ENCODE peak calls at places on chromosomes 13 and 19, in ten cellular contexts. A is GM12865, U is HFF-Myc, M is fibroblast of mammary gland, B is cardiac fibroblast, X is tibial nerve, E is fibroblast of the aortic adventitia, P is ovary, W is epithelial cell of esophagus, Y is heart right ventricle. R is an unnamed sample.

GRCh38 chr19:49749055-49749716 is 13.9 kb downstream of the TSKS start:
- DNase-seq in Y (no peak), M (peak), X (no peak), A (no peak), P (no peak), E (no peak), U (no peak), W (peak), B (peak), R (peak)

GRCh38 chr13:104584481-104584880 is 1518.3 kb upstream of the SLC10A2 start:
- DNase-seq in E (no peak), U (no peak), P (no peak), B (peak), Y (no peak), M (no peak), W (no peak), A (no peak), X (no peak), R (no peak)

GRCh38 chr13:50990540-50991506 is 81.2 kb downstream of the RNASEH2B start:
- DNase-seq in X (peak), A (no peak), W (no peak), P (peak), Y (peak), E (peak), B (peak), U (peak), M (peak), R (peak)

GRCh38 chr19:49684251-49684982 is 5.0 kb upstream of the ADM5 start:
- DNase-seq in B (no peak), E (no peak), A (peak), M (no peak), U (no peak), Y (no peak), W (no peak), X (no peak), P (peak), R (no peak)

GRCh38 chr13:74145249-74145970 is 11.2 kb upstream of the KLF12 start:
- DNase-seq in X (no peak), P (no peak), E (peak), M (peak), B (peak), Y (no peak), W (no peak), U (no peak), A (no peak), R (peak)

GRCh38 chr13:30307194-30307965 is at the start of gene KATNAL1:
- DNase-seq in E (peak), X (peak), W (peak), B (peak), Y (peak), P (peak), M (peak), U (no peak), A (peak), R (peak)

GRCh38 chr19:44575116-44575700 is 38.2 kb upstream of the IGSF23 start:
- DNase-seq in E (no peak), P (no peak), B (no peak), X (no peak), U (no peak), Y (no peak), M (peak), A (no peak), W (no peak), R (no peak)

GRCh38 chr13:24083722-24084421 is 76.6 kb upstream of the SPATA13 start:
- DNase-seq in A (no peak), W (no peak), P (no peak), B (no peak), M (no peak), Y (no peak), X (no peak), E (no peak), U (no peak), R (no peak)

GRCh38 chr13:28548468-28548867 is 53.5 kb upstream of the FLT1 start:
- DNase-seq in X (no peak), Y (no peak), U (no peak), P (no peak), E (no peak), A (no peak), W (no peak), M (no peak), B (no peak), R (no peak)

GRCh38 chr13:44576396-44577235 is 486 bp upstream of the TSC22D1 start:
- DNase-seq in E (no peak), A (peak), P (peak), U (no peak), X (no peak), M (no peak), B (no peak), Y (no peak), W (peak), R (no peak)

GRCh38 chr13:106612688-106613087 is 44.8 kb upstream of the ARGLU1 start:
- DNase-seq in X (peak), M (peak), W (peak), A (no peak), B (peak), E (peak), Y (peak), U (no peak), P (peak), R (peak)

GRCh38 chr19:55689366-55690108 is 14.5 kb downstream of the EPN1 start:
- DNase-seq in W (no peak), B (no peak), U (no peak), Y (no peak), A (no peak), E (no peak), X (no peak), P (peak), M (no peak), R (no peak)

GRCh38 chr13:40445557-40445990 is 220.9 kb downstream of the FOXO1 start:
- DNase-seq in E (peak), M (peak), X (no peak), P (no peak), B (peak), W (peak), Y (peak), U (no peak), A (peak), R (no peak)

GRCh38 chr13:109155301-109155761 is 525.9 kb downstream of the MYO16 start:
- DNase-seq in P (no peak), Y (no peak), U (no peak), A (no peak), X (no peak), E (peak), M (peak), W (peak), B (peak), R (no peak)

GRCh38 chr13:77878186-77878585 is 40.4 kb downstream of the EDNRB start:
- DNase-seq in B (peak), E (peak), P (no peak), M (peak), A (no peak), W (no peak), Y (no peak), X (no peak), U (no peak), R (no peak)

GRCh38 chr19:8571006-8571411 is 6.2 kb downstream of the MYO1F start:
- DNase-seq in E (no peak), B (peak), W (no peak), M (peak), A (peak), U (no peak), P (no peak), Y (peak), X (no peak), R (peak)
- H3K4me3 ChIP-seq in E (no peak), B (no peak), W (no peak), M (no peak), A (no peak), U (no peak), P (no peak), Y (no peak), X (no peak), R (no peak)

GRCh38 chr19:43414554-43414953 is at the start of gene TEX101:
- DNase-seq in W (no peak), X (no peak), P (no peak), Y (no peak), E (no peak), B (no peak), U (no peak), M (no peak), A (no peak), R (no peak)
- TF ChIP-seq CTCF in W (no peak), X (no peak), P (no peak), Y (no peak), E (no peak), B (no peak), U (no peak), M (no peak), A (no peak), R (no peak)

GRCh38 chr19:41957161-41957837 is 1.8 kb downstream of the RABAC1 start:
- DNase-seq in X (no peak), Y (no peak), A (no peak), P (no peak), U (no peak), W (no peak), B (no peak), E (no peak), M (no peak), R (no peak)
- H3K4me3 ChIP-seq in X (no peak), Y (no peak), A (no peak), P (no peak), U (peak), W (no peak), B (peak), E (no peak), M (no peak), R (peak)

DNA sequence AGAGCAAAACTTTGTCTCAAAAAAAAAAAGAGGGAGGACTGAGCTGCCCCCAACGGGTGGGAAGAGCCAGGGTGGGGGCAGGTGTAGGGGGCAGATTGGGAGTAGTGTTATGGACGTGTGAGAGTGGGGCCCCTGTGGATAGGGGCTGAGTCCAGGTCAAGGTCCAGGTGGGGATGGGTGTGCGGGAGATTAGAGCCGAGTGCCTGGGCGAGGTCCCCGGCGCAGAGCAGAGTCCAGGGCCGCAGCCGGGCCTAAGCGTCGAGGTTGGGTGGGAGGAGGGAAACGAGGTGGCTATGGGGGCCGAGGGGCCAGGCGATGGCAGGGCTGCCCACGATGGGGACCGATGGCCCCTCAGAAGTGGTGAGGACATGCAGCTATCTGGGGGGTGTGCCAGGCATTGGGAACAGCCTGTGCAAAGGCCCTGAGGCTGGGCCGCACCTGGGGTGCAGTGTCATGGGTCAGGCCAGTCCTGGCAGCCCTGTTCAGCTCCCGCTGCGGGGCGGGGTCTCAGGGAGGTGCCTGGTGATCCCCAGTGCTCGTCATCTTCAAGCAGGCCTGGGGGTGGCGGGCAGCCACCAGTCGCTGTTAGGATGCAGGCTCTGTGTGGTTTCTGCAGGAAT is 12.3 kb upstream of the MISP start:
- DNase-seq in E (no peak), Y (no peak), A (no peak), M (no peak), U (no peak), X (no peak), P (no peak), W (no peak), B (no peak), R (no peak)
- TF ChIP-seq CTCF in E (no peak), Y (no peak), A (no peak), M (no peak), U (no peak), X (no peak), P (no peak), W (no peak), B (no peak), R (no peak)

GRCh38 chr13:52371736-52372247 is 34.2 kb downstream of the THSD1 start:
- DNase-seq in X (no peak), W (peak), A (no peak), U (peak), P (no peak), E (peak), M (peak), Y (no peak), B (peak), R (peak)
- H3K4me3 ChIP-seq in X (no peak), W (no peak), A (no peak), U (no peak), P (no peak), E (no peak), M (no peak), Y (no peak), B (no peak), R (no peak)